ENCODE peak calls at places on chromosomes 1 and 21, in six cellular contexts. A, V, D, Z, I and E are unnamed samples.

GRCh38 chr1:169363046-169363756 is 4.4 kb downstream of the NME7 start:
- DNase-seq in A (no peak), V (peak; percentile 84), D (no peak), Z (peak; percentile 76), I (no peak), E (peak; percentile 78)

GRCh38 chr1:156368889-156369684 is at the start of gene RHBG:
- DNase-seq in A (no peak), V (peak; percentile 49), D (no peak), Z (no peak), I (peak; percentile 75), E (no peak)

GRCh38 chr1:30299393-30299792 is 424.0 kb downstream of the MATN1 start:
- DNase-seq in A (no peak), V (no peak), D (no peak), Z (no peak), I (no peak), E (no peak)

GRCh38 chr1:64357376-64357775 is 112.6 kb upstream of the CACHD1 start:
- DNase-seq in A (no peak), V (no peak), D (no peak), Z (no peak), I (no peak), E (no peak)

GRCh38 chr1:236175642-236176336 is 33.5 kb downstream of the GPR137B start:
- DNase-seq in A (no peak), V (no peak), D (no peak), Z (no peak), I (no peak), E (no peak)

GRCh38 chr1:19942088-19942487 is 18.7 kb upstream of the PLA2G2E start:
- DNase-seq in A (no peak), V (peak; percentile 13), D (no peak), Z (no peak), I (no peak), E (peak; percentile 52)

GRCh38 chr1:97834903-97835302 is 85.9 kb downstream of the DPYD start:
- DNase-seq in A (no peak), V (no peak), D (no peak), Z (no peak), I (no peak), E (no peak)

GRCh38 chr1:1554926-1555915 is 14.8 kb upstream of the TMEM240 start:
- DNase-seq in A (no peak), V (peak; percentile 91), D (no peak), Z (no peak), I (no peak), E (no peak)

GRCh38 chr1:245512980-245513578 is 358.3 kb downstream of the KIF26B start:
- DNase-seq in A (no peak), V (peak; percentile 67), D (no peak), Z (no peak), I (peak; percentile 43), E (no peak)

GRCh38 chr1:214234635-214235025 is 46.3 kb upstream of the SMYD2 start:
- DNase-seq in A (peak; percentile 29), V (peak; percentile 61), D (no peak), Z (no peak), I (no peak), E (no peak)

GRCh38 chr1:63847308-63847910 is 73.6 kb downstream of the ROR1 start:
- DNase-seq in A (no peak), V (no peak), D (no peak), Z (no peak), I (no peak), E (no peak)

GRCh38 chr21:41626038-41626437 is 118.1 kb upstream of the TMPRSS2 start:
- DNase-seq in A (no peak), V (no peak), D (no peak), Z (no peak), I (no peak), E (no peak)

GRCh38 chr1:210231846-210232523 is 611 bp upstream of the SERTAD4 start:
- DNase-seq in A (no peak), V (peak; percentile 66), D (peak; percentile 46), Z (no peak), I (peak; percentile 59), E (no peak)

GRCh38 chr1:53293123-53293522 is 34.7 kb downstream of the LRP8 start:
- DNase-seq in A (no peak), V (peak; percentile 30), D (peak; percentile 27), Z (no peak), I (no peak), E (no peak)

GRCh38 chr1:56147020-56147419 is 432.3 kb downstream of the PLPP3 start:
- DNase-seq in A (no peak), V (no peak), D (no peak), Z (no peak), I (no peak), E (no peak)
- H3K4me3 ChIP-seq in A (no peak overlapping the region), V (no peak overlapping the region), D (no peak overlapping the region), Z (no peak overlapping the region), I (no peak overlapping the region), E (no peak overlapping the region)

GRCh38 chr1:70415882-70416281 is 4.8 kb downstream of the CTH start:
- DNase-seq in A (no peak), V (no peak), D (no peak), Z (no peak), I (no peak), E (no peak)
- H3K4me3 ChIP-seq in A (no peak overlapping the region), V (no peak overlapping the region), D (no peak overlapping the region), Z (no peak overlapping the region), I (no peak overlapping the region), E (no peak overlapping the region)

DNA sequence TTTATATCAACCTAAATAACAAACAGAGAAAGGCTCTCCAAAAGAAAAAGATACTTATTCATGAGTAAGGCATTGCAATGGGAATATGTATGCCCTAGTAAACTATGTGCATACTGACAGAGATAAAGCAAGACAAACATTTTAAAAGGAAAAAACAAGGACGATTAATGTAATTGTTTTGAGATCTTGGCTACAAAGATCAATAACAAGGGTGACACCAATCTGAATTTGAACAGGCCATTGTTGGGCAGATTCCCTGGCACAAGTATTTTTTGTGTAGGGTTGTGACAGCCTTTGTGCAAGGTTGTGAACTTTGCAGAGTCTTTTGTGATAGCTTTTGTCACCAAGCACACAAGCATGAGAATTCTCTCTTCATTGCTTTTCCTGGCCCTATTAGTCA is 85.3 kb downstream of the EDEM3 start:
- DNase-seq in A (peak; percentile 61), V (no peak), D (no peak), Z (no peak), I (no peak), E (no peak)
- H3K4me3 ChIP-seq in A (no peak overlapping the region), V (no peak overlapping the region), D (no peak overlapping the region), Z (no peak overlapping the region), I (no peak overlapping the region), E (no peak overlapping the region)

GRCh38 chr1:184060316-184060715 is 8.8 kb downstream of the TSEN15 start:
- DNase-seq in A (peak; percentile 56), V (peak; percentile 30), D (no peak), Z (no peak), I (no peak), E (no peak)
- H3K4me3 ChIP-seq in A (no peak overlapping the region), V (no peak overlapping the region), D (no peak overlapping the region), Z (no peak overlapping the region), I (no peak overlapping the region), E (no peak overlapping the region)

GRCh38 chr1:172359531-172359991 is 60.9 kb upstream of the C1orf105 start:
- DNase-seq in A (peak; percentile 90), V (peak; percentile 62), D (no peak), Z (peak; percentile 73), I (no peak), E (peak; percentile 81)
- H3K4me3 ChIP-seq in A (no peak overlapping the region), V (peak overlapping the region; percentile 52), D (no peak overlapping the region), Z (peak overlapping the region; percentile 7), I (no peak overlapping the region), E (no peak overlapping the region)

GRCh38 chr1:84692391-84692790 is 2.1 kb upstream of the SSX2IP start:
- DNase-seq in A (no peak), V (no peak), D (no peak), Z (no peak), I (no peak), E (no peak)
- H3K4me3 ChIP-seq in A (no peak overlapping the region), V (no peak overlapping the region), D (no peak overlapping the region), Z (no peak overlapping the region), I (no peak overlapping the region), E (no peak overlapping the region)

GRCh38 chr1:3653286-3653618 is 936 bp downstream of the TP73 start:
- DNase-seq in A (no peak), V (no peak), D (no peak), Z (no peak), I (no peak), E (no peak)
- H3K4me3 ChIP-seq in A (peak overlapping the region; percentile 61), V (no peak overlapping the region), D (no peak overlapping the region), Z (peak overlapping the region; percentile 48), I (no peak overlapping the region), E (no peak overlapping the region)

GRCh38 chr1:9252999-9253398 is 18.4 kb downstream of the H6PD start:
- DNase-seq in A (peak; percentile 82), V (no peak), D (no peak), Z (no peak), I (no peak), E (no peak)

GRCh38 chr1:9257851-9258250 is 23.3 kb downstream of the H6PD start:
- DNase-seq in A (no peak), V (no peak), D (no peak), Z (no peak), I (no peak), E (no peak)

GRCh38 chr1:9253706-9254105 is 19.1 kb downstream of the H6PD start:
- DNase-seq in A (no peak), V (no peak), D (no peak), Z (no peak), I (no peak), E (no peak)

GRCh38 chr1:9258629-9259028 is 24.1 kb downstream of the H6PD start:
- DNase-seq in A (no peak), V (no peak), D (no peak), Z (no peak), I (no peak), E (no peak)

DNA sequence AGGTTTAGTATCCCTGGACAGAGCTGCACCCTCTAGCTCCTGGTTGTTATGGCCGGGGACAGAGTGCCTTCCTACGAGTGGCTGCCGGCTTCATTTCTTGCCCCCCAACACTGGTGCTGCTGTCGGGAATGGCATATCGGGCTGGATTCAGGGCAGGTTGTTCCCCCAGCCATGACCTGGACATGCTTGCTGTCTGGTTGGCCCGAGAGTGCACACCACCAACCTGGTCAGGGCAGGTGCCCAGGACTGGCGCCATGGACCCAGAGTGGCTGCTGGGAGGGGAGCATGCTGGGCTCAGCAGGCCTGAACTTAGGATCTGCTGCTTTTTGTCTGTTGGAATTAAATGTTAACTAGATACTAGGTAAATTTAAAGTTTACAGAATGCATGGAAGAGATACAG is 21.8 kb downstream of the H6PD start:
- DNase-seq in A (no peak), V (no peak), D (no peak), Z (no peak), I (no peak), E (no peak)
- H3K4me3 ChIP-seq in A (no peak overlapping the region), V (no peak overlapping the region), D (no peak overlapping the region), Z (no peak overlapping the region), I (no peak overlapping the region), E (no peak overlapping the region)